ENCODE peak calls at places on chromosome 22, in four cellular contexts. One of them, this sample, is unnamed.
A peak's percentile ranks its signal among the peaks of the same experiment; 100 is the strongest.

GRCh38 chr22:19802001-19802880 is 41.7 kb downstream of the TBX1 start:
- DNase-seq in frontal cortex: no peak
- DNase-seq in T-helper 2 cell: no peak
- DNase-seq in aorta: peak; percentile 35
- DNase-seq in this sample: no peak

GRCh38 chr22:47143249-47143938 is 380.9 kb downstream of the TBC1D22A start:
- DNase-seq in frontal cortex: no peak
- DNase-seq in T-helper 2 cell: no peak
- DNase-seq in aorta: no peak
- DNase-seq in this sample: no peak

GRCh38 chr22:38543822-38544221 is 26.2 kb downstream of the DMC1 start:
- DNase-seq in frontal cortex: no peak
- DNase-seq in T-helper 2 cell: no peak
- DNase-seq in aorta: no peak
- DNase-seq in this sample: no peak

GRCh38 chr22:44091021-44091721 is 67.1 kb downstream of the PARVB start:
- DNase-seq in frontal cortex: no peak
- DNase-seq in T-helper 2 cell: peak; percentile 10
- DNase-seq in aorta: no peak
- DNase-seq in this sample: no peak

GRCh38 chr22:50057292-50057867 is 718 bp downstream of the TTLL8 start:
- DNase-seq in frontal cortex: no peak
- DNase-seq in T-helper 2 cell: no peak
- DNase-seq in aorta: no peak
- DNase-seq in this sample: no peak

GRCh38 chr22:41656515-41656914 is 32.2 kb downstream of the SNU13 start:
- DNase-seq in frontal cortex: no peak
- DNase-seq in T-helper 2 cell: no peak
- DNase-seq in aorta: no peak
- DNase-seq in this sample: no peak

GRCh38 chr22:20641198-20641892 is 132.6 kb upstream of the SERPIND1 start:
- DNase-seq in frontal cortex: no peak
- DNase-seq in T-helper 2 cell: no peak
- DNase-seq in aorta: no peak
- DNase-seq in this sample: no peak

GRCh38 chr22:42080287-42080686 is 787 bp downstream of the SMDT1 start:
- DNase-seq in frontal cortex: no peak
- DNase-seq in T-helper 2 cell: no peak
- DNase-seq in aorta: no peak
- DNase-seq in this sample: no peak

GRCh38 chr22:23245045-23245798 is 64.9 kb downstream of the BCR start:
- DNase-seq in frontal cortex: no peak
- DNase-seq in T-helper 2 cell: no peak
- DNase-seq in aorta: peak; percentile 62
- DNase-seq in this sample: no peak

GRCh38 chr22:17198188-17199130 is 20.8 kb downstream of the ADA2 start:
- DNase-seq in frontal cortex: no peak
- DNase-seq in T-helper 2 cell: no peak
- DNase-seq in aorta: no peak
- DNase-seq in this sample: peak; percentile 57

GRCh38 chr22:38026130-38027111 is 30.8 kb upstream of the PICK1 start:
- DNase-seq in frontal cortex: no peak
- DNase-seq in T-helper 2 cell: no peak
- DNase-seq in aorta: no peak
- DNase-seq in this sample: no peak

GRCh38 chr22:18970180-18970947 is 34.3 kb upstream of the PRODH start:
- DNase-seq in frontal cortex: peak; percentile 36
- DNase-seq in T-helper 2 cell: no peak
- DNase-seq in aorta: no peak
- DNase-seq in this sample: no peak

GRCh38 chr22:30881361-30882180 is 87.0 kb downstream of the MORC2 start:
- DNase-seq in frontal cortex: no peak
- DNase-seq in T-helper 2 cell: no peak
- DNase-seq in aorta: peak; percentile 23
- DNase-seq in this sample: peak; percentile 72

GRCh38 chr22:36226189-36226588 is 13.1 kb downstream of the APOL2 start:
- DNase-seq in frontal cortex: no peak
- DNase-seq in T-helper 2 cell: no peak
- DNase-seq in aorta: no peak
- DNase-seq in this sample: no peak

GRCh38 chr22:19066531-19067271 is 55.5 kb downstream of the DGCR2 start:
- DNase-seq in frontal cortex: no peak
- DNase-seq in T-helper 2 cell: no peak
- DNase-seq in aorta: no peak
- DNase-seq in this sample: no peak